ENCODE peak calls at places on chromosomes 16 and 17, in five cellular contexts. G, U, Z, K and C are unnamed samples.

GRCh38 chr17:73399056-73399455 is 87.3 kb upstream of the CDC42EP4 start:
- DNase-seq in G (no peak), U (no peak), Z (no peak), K (no peak), C (no peak)

GRCh38 chr16:75550211-75550662 is 5.8 kb downstream of the TMEM231 start:
- DNase-seq in G (peak; percentile 58), U (no peak), Z (peak; percentile 20), K (peak; percentile 82), C (peak; percentile 29)

GRCh38 chr17:33500141-33500540 is 207.0 kb upstream of the ASIC2 start:
- DNase-seq in G (no peak), U (no peak), Z (no peak), K (no peak), C (no peak)

GRCh38 chr16:56938664-56939513 is 6.9 kb downstream of the HERPUD1 start:
- DNase-seq in G (no peak), U (no peak), Z (no peak), K (no peak), C (no peak)

GRCh38 chr16:87143661-87144121 is 173.5 kb downstream of the C16orf95 start:
- DNase-seq in G (no peak), U (no peak), Z (no peak), K (peak; percentile 71), C (no peak)

GRCh38 chr17:59842901-59843652 is 49.7 kb downstream of the TUBD1 start:
- DNase-seq in G (peak; percentile 39), U (no peak), Z (peak; percentile 64), K (peak; percentile 94), C (peak; percentile 97)

GRCh38 chr16:86574646-86575045 is 3.7 kb upstream of the FOXL1 start:
- DNase-seq in G (no peak), U (no peak), Z (no peak), K (no peak), C (no peak)

GRCh38 chr17:64150237-64151015 is 20.5 kb upstream of the ERN1 start:
- DNase-seq in G (no peak), U (no peak), Z (no peak), K (peak; percentile 73), C (no peak)

GRCh38 chr16:12236491-12237030 is 260.0 kb downstream of the SNX29 start:
- DNase-seq in G (no peak), U (no peak), Z (no peak), K (no peak), C (no peak)

GRCh38 chr16:53784312-53784711 is 80.4 kb downstream of the FTO start:
- DNase-seq in G (no peak), U (no peak), Z (no peak), K (peak; percentile 54), C (no peak)

DNA sequence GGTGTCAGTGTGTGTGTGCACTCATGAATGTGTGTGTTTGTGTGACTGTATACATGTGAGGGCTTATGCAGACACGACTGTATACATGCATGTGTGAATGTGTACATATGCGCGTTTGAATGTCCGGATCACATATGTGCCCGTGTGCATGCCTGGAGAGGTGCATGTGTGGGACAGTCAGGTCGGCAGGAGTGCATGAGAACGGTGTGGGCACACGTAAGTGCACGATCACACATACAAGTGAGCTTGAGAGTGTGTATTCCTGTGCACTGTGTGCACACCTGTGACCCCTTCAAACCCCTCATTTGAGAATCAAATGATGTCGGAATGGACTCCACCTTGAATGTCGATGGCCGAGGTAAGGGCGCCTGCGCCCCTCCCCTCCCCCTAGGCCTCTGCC is 694 bp upstream of the NGFR start:
- DNase-seq in G (no peak), U (no peak), Z (no peak), K (no peak), C (no peak)
- TF ChIP-seq CTCF in G (no peak), U (no peak), Z (no peak), K (no peak), C (no peak)

GRCh38 chr17:71764507-71764906 is 356.3 kb upstream of the SOX9 start:
- DNase-seq in G (no peak), U (no peak), Z (no peak), K (peak; percentile 36), C (no peak)
- TF ChIP-seq CTCF in G (peak; percentile 37), U (no peak), Z (no peak), K (no peak), C (no peak)

GRCh38 chr16:78122774-78123315 is 23.4 kb downstream of the WWOX start:
- DNase-seq in G (peak; percentile 47), U (no peak), Z (peak; percentile 75), K (peak; percentile 75), C (peak; percentile 75)
- TF ChIP-seq CTCF in G (peak; percentile 25), U (peak; percentile 75), Z (peak; percentile 81), K (peak; percentile 51), C (peak; percentile 12)

GRCh38 chr17:28426081-28426519 is 20.1 kb upstream of the SLC46A1 start:
- DNase-seq in G (no peak), U (no peak), Z (no peak), K (peak; percentile 28), C (no peak)
- TF ChIP-seq CTCF in G (no peak), U (peak; percentile 52), Z (no peak), K (peak; percentile 26), C (peak; percentile 51)